ENCODE peak calls at places on chromosomes 3 and 15, in seven cellular contexts. R is MCF 10A; W is stimulated activated CD4-positive, alpha-beta T cell treated with anti-CD3 and anti-CD28 coated beads, Interleukin-1b, Interleukin-23, amount 100 ng/mL, for 24 hours; Q is colonic mucosa; L is sigmoid colon; Z is frontal cortex; A is neural progenitor cell. H is an unnamed sample.

GRCh38 chr3:13705051-13705450 is 156.1 kb downstream of the FBLN2 start:
- DNase-seq in R (no peak), W (no peak), Q (no peak), L (peak; percentile 21), Z (no peak), A (no peak), H (no peak)

GRCh38 chr3:88192631-88193030 is 42.9 kb downstream of the C3orf38 start:
- DNase-seq in R (no peak), W (no peak), Q (no peak), L (no peak), Z (no peak), A (no peak), H (no peak)

GRCh38 chr15:84834969-84835368 is 17.8 kb downstream of the ALPK3 start:
- DNase-seq in R (no peak), W (no peak), Q (no peak), L (no peak), Z (no peak), A (no peak), H (no peak)

GRCh38 chr15:66578286-66578875 is 12.6 kb upstream of the LCTL start:
- DNase-seq in R (peak; percentile 22), W (no peak), Q (no peak), L (no peak), Z (no peak), A (no peak), H (no peak)

GRCh38 chr3:29515451-29515850 is 234.6 kb downstream of the RBMS3 start:
- DNase-seq in R (peak; percentile 69), W (no peak), Q (no peak), L (no peak), Z (no peak), A (no peak), H (no peak)

GRCh38 chr3:122146466-122146865 is 37.0 kb upstream of the CASR start:
- DNase-seq in R (no peak), W (peak; percentile 29), Q (no peak), L (no peak), Z (no peak), A (no peak), H (no peak)

GRCh38 chr3:132285620-132285945 is 31.6 kb upstream of the ACP3 start:
- DNase-seq in R (no peak), W (no peak), Q (no peak), L (no peak), Z (no peak), A (no peak), H (no peak)

GRCh38 chr3:127168271-127168670 is 24.7 kb upstream of the PRR23E start:
- DNase-seq in R (no peak), W (no peak), Q (no peak), L (no peak), Z (no peak), A (no peak), H (no peak)

GRCh38 chr3:120203621-120204020 is 81.4 kb downstream of the GPR156 start:
- DNase-seq in R (no peak), W (no peak), Q (no peak), L (no peak), Z (no peak), A (no peak), H (no peak)

GRCh38 chr3:139797724-139798343 is 120.1 kb upstream of the NMNAT3 start:
- DNase-seq in R (peak; percentile 52), W (no peak), Q (peak; percentile 20), L (no peak), Z (no peak), A (peak; percentile 76), H (no peak)

GRCh38 chr3:128864351-128864811 is 15.0 kb upstream of the ACAD9 start:
- DNase-seq in R (no peak), W (no peak), Q (no peak), L (no peak), Z (no peak), A (peak; percentile 37), H (no peak)

GRCh38 chr3:4904801-4905695 is 74.2 kb upstream of the BHLHE40 start:
- DNase-seq in R (peak; percentile 52), W (no peak), Q (peak; percentile 29), L (no peak), Z (no peak), A (no peak), H (no peak)

GRCh38 chr3:164418426-164418825 is 659.9 kb downstream of the SI start:
- DNase-seq in R (no peak), W (no peak), Q (peak; percentile 33), L (no peak), Z (no peak), A (no peak), H (peak; percentile 45)